ENCODE peak calls at places on chromosomes 13 and 19, in four cellular contexts. One of them, this sample, is unnamed.

GRCh38 chr19:48925240-48925843 is 8.2 kb upstream of the DHDH start:
- DNase-seq in tibial nerve: no peak
- DNase-seq in heart left ventricle: no peak
- DNase-seq in esophagus squamous epithelium: no peak
- DNase-seq in this sample: no peak

GRCh38 chr13:109684836-109685602 is 101.4 kb downstream of the IRS2 start:
- DNase-seq in esophagus squamous epithelium: no peak
- DNase-seq in heart left ventricle: peak
- DNase-seq in tibial nerve: no peak
- DNase-seq in this sample: no peak

GRCh38 chr19:40718774-40719391 is 2.0 kb downstream of the ITPKC start:
- DNase-seq in tibial nerve: peak
- DNase-seq in esophagus squamous epithelium: no peak
- DNase-seq in heart left ventricle: peak
- DNase-seq in this sample: peak

GRCh38 chr19:38152461-38153379 is 71.3 kb downstream of the DPF1 start:
- DNase-seq in tibial nerve: no peak
- DNase-seq in esophagus squamous epithelium: no peak
- DNase-seq in heart left ventricle: peak
- DNase-seq in this sample: no peak

GRCh38 chr13:110270507-110270906 is 36.5 kb downstream of the COL4A1 start:
- DNase-seq in tibial nerve: no peak
- DNase-seq in heart left ventricle: no peak
- DNase-seq in esophagus squamous epithelium: no peak
- DNase-seq in this sample: no peak

GRCh38 chr13:29581666-29582065 is 13.8 kb downstream of the SLC7A1 start:
- DNase-seq in esophagus squamous epithelium: no peak
- DNase-seq in heart left ventricle: no peak
- DNase-seq in tibial nerve: no peak
- DNase-seq in this sample: no peak

GRCh38 chr13:84237181-84237580 is 354.9 kb upstream of the SLITRK1 start:
- DNase-seq in tibial nerve: no peak
- DNase-seq in esophagus squamous epithelium: no peak
- DNase-seq in heart left ventricle: no peak
- DNase-seq in this sample: no peak

GRCh38 chr13:71374471-71375041 is 492.4 kb downstream of the DACH1 start:
- DNase-seq in esophagus squamous epithelium: no peak
- DNase-seq in tibial nerve: no peak
- DNase-seq in heart left ventricle: no peak
- DNase-seq in this sample: no peak

GRCh38 chr19:30071871-30072270 is 129.8 kb downstream of the URI1 start:
- DNase-seq in tibial nerve: peak
- DNase-seq in esophagus squamous epithelium: no peak
- DNase-seq in heart left ventricle: no peak
- DNase-seq in this sample: no peak

GRCh38 chr19:294819-295686 is 3.9 kb upstream of the PLPP2 start:
- DNase-seq in esophagus squamous epithelium: no peak
- DNase-seq in tibial nerve: no peak
- DNase-seq in heart left ventricle: no peak
- DNase-seq in this sample: peak

GRCh38 chr13:44493213-44493812 is 82.8 kb downstream of the TSC22D1 start:
- DNase-seq in esophagus squamous epithelium: no peak
- DNase-seq in heart left ventricle: no peak
- DNase-seq in tibial nerve: no peak
- DNase-seq in this sample: no peak

GRCh38 chr19:36245210-36246005 is 30.5 kb downstream of the ZNF146 start:
- DNase-seq in tibial nerve: no peak
- DNase-seq in heart left ventricle: no peak
- DNase-seq in esophagus squamous epithelium: no peak
- DNase-seq in this sample: peak

GRCh38 chr19:1156305-1156801 is 17.7 kb downstream of the SBNO2 start:
- DNase-seq in tibial nerve: no peak
- DNase-seq in heart left ventricle: no peak
- DNase-seq in esophagus squamous epithelium: no peak
- DNase-seq in this sample: peak

GRCh38 chr19:7888145-7888825 is at the start of gene LRRC8E:
- DNase-seq in tibial nerve: no peak
- DNase-seq in esophagus squamous epithelium: no peak
- DNase-seq in heart left ventricle: no peak
- DNase-seq in this sample: peak

GRCh38 chr19:5268801-5269200 is 71.8 kb downstream of the PTPRS start:
- DNase-seq in heart left ventricle: peak
- DNase-seq in tibial nerve: no peak
- DNase-seq in esophagus squamous epithelium: no peak
- DNase-seq in this sample: no peak

GRCh38 chr13:82713681-82714405 is 1168.4 kb downstream of the SLITRK1 start:
- DNase-seq in heart left ventricle: no peak
- DNase-seq in esophagus squamous epithelium: no peak
- DNase-seq in tibial nerve: no peak
- DNase-seq in this sample: no peak

GRCh38 chr13:24615911-24616472 is 64.2 kb upstream of the ATP12A start:
- DNase-seq in heart left ventricle: no peak
- DNase-seq in tibial nerve: no peak
- DNase-seq in esophagus squamous epithelium: no peak
- DNase-seq in this sample: no peak

GRCh38 chr19:48571378-48572162 is 19.6 kb downstream of the SULT2B1 start:
- DNase-seq in esophagus squamous epithelium: no peak
- DNase-seq in heart left ventricle: no peak
- DNase-seq in tibial nerve: no peak
- DNase-seq in this sample: peak

GRCh38 chr19:49362926-49363264 is 679 bp upstream of the TEAD2 start:
- DNase-seq in esophagus squamous epithelium: no peak
- DNase-seq in heart left ventricle: peak
- DNase-seq in tibial nerve: no peak
- DNase-seq in this sample: no peak

GRCh38 chr13:50993371-50993770 is 83.8 kb downstream of the RNASEH2B start:
- DNase-seq in tibial nerve: no peak
- DNase-seq in heart left ventricle: no peak
- DNase-seq in esophagus squamous epithelium: no peak
- DNase-seq in this sample: no peak

GRCh38 chr19:58569191-58569942 is 3.8 kb downstream of the MZF1 start:
- DNase-seq in tibial nerve: peak
- DNase-seq in esophagus squamous epithelium: no peak
- DNase-seq in heart left ventricle: peak
- DNase-seq in this sample: peak

GRCh38 chr19:6720369-6721112 is at the start of gene C3:
- DNase-seq in tibial nerve: peak
- DNase-seq in esophagus squamous epithelium: no peak
- DNase-seq in heart left ventricle: peak
- DNase-seq in this sample: peak

GRCh38 chr13:75123428-75123827 is 358.5 kb downstream of the TBC1D4 start:
- DNase-seq in tibial nerve: no peak
- DNase-seq in heart left ventricle: no peak
- DNase-seq in esophagus squamous epithelium: no peak
- DNase-seq in this sample: no peak

GRCh38 chr19:33752945-33753344 is 43.7 kb upstream of the KCTD15 start:
- DNase-seq in tibial nerve: no peak
- DNase-seq in esophagus squamous epithelium: no peak
- DNase-seq in heart left ventricle: no peak
- DNase-seq in this sample: peak

GRCh38 chr13:77565635-77566034 is 30.1 kb downstream of the SCEL start:
- DNase-seq in tibial nerve: no peak
- DNase-seq in heart left ventricle: no peak
- DNase-seq in esophagus squamous epithelium: no peak
- DNase-seq in this sample: no peak

GRCh38 chr13:99086869-99087129 is 108.9 kb upstream of the DOCK9 start:
- DNase-seq in esophagus squamous epithelium: no peak
- DNase-seq in heart left ventricle: no peak
- DNase-seq in tibial nerve: no peak
- DNase-seq in this sample: no peak

GRCh38 chr13:27728271-27728670 is 64.0 kb upstream of the GSX1 start:
- DNase-seq in tibial nerve: no peak
- DNase-seq in esophagus squamous epithelium: no peak
- DNase-seq in heart left ventricle: no peak
- DNase-seq in this sample: no peak

GRCh38 chr13:51646041-51646670 is 61.9 kb downstream of the WDFY2 start:
- DNase-seq in esophagus squamous epithelium: no peak
- DNase-seq in heart left ventricle: no peak
- DNase-seq in tibial nerve: no peak
- DNase-seq in this sample: no peak

GRCh38 chr19:49118565-49119410 is at the start of gene C19orf73:
- DNase-seq in heart left ventricle: peak
- DNase-seq in esophagus squamous epithelium: peak
- DNase-seq in tibial nerve: peak
- DNase-seq in this sample: peak

DNA sequence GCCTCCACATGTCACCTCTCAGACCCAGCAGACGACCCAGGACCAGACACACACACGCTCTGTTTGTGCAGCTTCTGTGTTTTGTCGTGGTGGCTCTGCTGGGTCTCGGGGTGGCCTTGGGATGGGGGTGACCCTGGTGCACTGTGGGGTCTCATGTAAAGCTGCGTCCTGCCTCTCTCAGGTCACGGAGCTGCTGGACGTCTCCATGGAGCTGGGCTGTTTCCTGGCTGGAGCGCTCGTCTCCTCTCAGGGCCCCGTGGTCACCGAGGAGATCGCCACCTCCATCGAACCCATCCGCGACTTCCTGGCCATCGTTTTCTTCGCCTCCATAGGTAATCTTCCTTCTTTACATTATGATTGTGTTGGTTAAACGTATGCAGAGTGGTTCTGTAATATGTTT is 45.4 kb upstream of the TFDP1 start:
- DNase-seq in esophagus squamous epithelium: no peak
- DNase-seq in tibial nerve: no peak
- DNase-seq in heart left ventricle: peak
- DNase-seq in this sample: no peak
- TF ChIP-seq POLR2A in esophagus squamous epithelium: no peak
- TF ChIP-seq POLR2A in tibial nerve: no peak
- TF ChIP-seq POLR2A in heart left ventricle: no peak
- TF ChIP-seq POLR2A in this sample: no peak

DNA sequence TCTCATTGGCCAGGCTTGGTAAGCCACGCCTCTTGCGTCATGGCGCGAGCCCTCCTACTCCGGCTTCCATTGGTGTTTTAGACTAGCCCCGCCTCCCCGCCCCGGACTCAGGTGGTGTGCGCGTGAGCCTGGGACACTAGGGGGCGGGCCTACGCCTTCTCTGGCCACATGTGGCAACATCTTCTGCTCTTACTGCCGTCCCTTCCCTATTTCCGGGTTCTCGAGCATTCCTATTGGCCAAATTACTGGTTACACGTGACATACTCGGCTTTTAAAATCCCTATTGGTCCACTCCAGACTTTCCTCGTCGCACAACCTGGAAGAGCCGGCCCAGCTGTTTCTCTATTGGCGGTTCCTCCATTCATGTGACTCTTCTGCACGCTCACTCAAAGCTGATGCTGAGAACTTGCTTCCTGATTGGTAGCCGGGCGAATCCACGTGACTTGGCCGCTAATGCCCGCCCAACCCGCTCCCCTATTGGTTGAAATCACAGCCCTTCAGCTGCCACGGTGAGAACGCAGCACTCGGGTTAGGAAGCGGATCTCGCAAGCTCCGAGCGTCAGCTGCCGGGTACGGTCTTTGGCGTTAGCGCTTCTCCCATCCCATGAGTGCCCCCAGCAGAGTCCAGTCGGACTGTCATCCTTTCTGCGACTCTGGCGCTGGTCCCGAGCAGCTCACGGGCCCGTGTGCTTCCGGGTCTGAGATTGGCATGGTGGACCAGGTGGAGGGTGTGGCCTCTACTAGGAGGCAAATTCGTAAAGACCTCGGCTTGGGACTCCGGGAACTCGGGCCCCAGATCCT is at the start of gene BLOC1S3:
- DNase-seq in tibial nerve: peak
- DNase-seq in heart left ventricle: peak
- DNase-seq in esophagus squamous epithelium: peak
- DNase-seq in this sample: peak
- H3K27ac ChIP-seq in tibial nerve: peak
- H3K27ac ChIP-seq in heart left ventricle: peak
- H3K27ac ChIP-seq in esophagus squamous epithelium: peak
- H3K27ac ChIP-seq in this sample: peak

GRCh38 chr19:2477141-2477710 is 1.3 kb downstream of the GADD45B start:
- DNase-seq in tibial nerve: no peak
- DNase-seq in heart left ventricle: peak
- DNase-seq in esophagus squamous epithelium: no peak
- DNase-seq in this sample: peak

GRCh38 chr19:2478756-2479555 is 3.0 kb downstream of the GADD45B start:
- DNase-seq in tibial nerve: peak
- DNase-seq in heart left ventricle: peak
- DNase-seq in esophagus squamous epithelium: no peak
- DNase-seq in this sample: peak

GRCh38 chr19:2477732-2478191 is 1.8 kb downstream of the GADD45B start:
- DNase-seq in esophagus squamous epithelium: no peak
- DNase-seq in heart left ventricle: peak
- DNase-seq in tibial nerve: no peak
- DNase-seq in this sample: peak

GRCh38 chr19:2479556-2480194 is 3.7 kb downstream of the GADD45B start:
- DNase-seq in heart left ventricle: no peak
- DNase-seq in tibial nerve: no peak
- DNase-seq in esophagus squamous epithelium: no peak
- DNase-seq in this sample: no peak

DNA sequence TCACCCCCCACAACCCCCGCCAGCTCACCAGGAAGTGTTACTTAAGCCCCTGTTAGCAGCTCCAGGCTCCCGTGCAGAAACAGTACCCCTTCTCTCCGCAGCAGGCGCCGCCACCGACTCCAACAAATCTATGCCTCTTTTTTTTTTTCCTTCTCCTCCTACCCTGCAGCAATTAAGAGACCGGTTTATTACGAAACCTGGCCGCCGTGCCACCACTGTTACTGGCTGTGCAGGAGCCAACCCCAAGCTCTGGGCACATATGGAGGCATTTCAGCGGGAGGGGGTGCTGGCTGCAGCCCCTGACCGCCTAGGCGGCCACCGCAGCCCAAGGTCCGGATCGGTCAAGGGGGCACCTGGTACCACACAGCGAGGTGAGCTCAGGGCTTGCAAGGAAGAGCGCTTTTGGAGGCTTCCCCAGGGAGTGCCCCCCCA is 2.4 kb downstream of the GADD45B start:
- DNase-seq in esophagus squamous epithelium: no peak
- DNase-seq in heart left ventricle: peak
- DNase-seq in tibial nerve: peak
- DNase-seq in this sample: peak
- TF ChIP-seq POLR2A in esophagus squamous epithelium: no peak
- TF ChIP-seq POLR2A in heart left ventricle: no peak
- TF ChIP-seq POLR2A in tibial nerve: no peak
- TF ChIP-seq POLR2A in this sample: no peak

GRCh38 chr13:33479066-33479465 is 193.5 kb upstream of the STARD13 start:
- DNase-seq in esophagus squamous epithelium: no peak
- DNase-seq in heart left ventricle: no peak
- DNase-seq in tibial nerve: no peak
- DNase-seq in this sample: no peak
- H3K27ac ChIP-seq in esophagus squamous epithelium: no peak
- H3K27ac ChIP-seq in heart left ventricle: no peak
- H3K27ac ChIP-seq in tibial nerve: no peak
- H3K27ac ChIP-seq in this sample: no peak

GRCh38 chr19:18940791-18941627 is at the start of gene HOMER3:
- DNase-seq in esophagus squamous epithelium: no peak
- DNase-seq in heart left ventricle: peak
- DNase-seq in tibial nerve: peak
- DNase-seq in this sample: peak
- TF ChIP-seq POLR2A in esophagus squamous epithelium: no peak
- TF ChIP-seq POLR2A in heart left ventricle: no peak
- TF ChIP-seq POLR2A in tibial nerve: peak
- TF ChIP-seq POLR2A in this sample: no peak

This sample was measured in upper lobe of left lung.